ENCODE peak calls at places on chromosomes 11 and 22, in eight cellular contexts. One of them, this sample, is unnamed.

GRCh38 chr11:71179877-71180276 is 72.5 kb downstream of the SHANK2 start:
- DNase-seq in NCI-H1417 treated with DMSO at 0.1 percent for 48 hours: no peak
- DNase-seq in anterior cingulate cortex: no peak
- DNase-seq in NCI-H510A: no peak
- DNase-seq in head of caudate nucleus: no peak
- DNase-seq in astrocyte of the cerebellum: no peak
- DNase-seq in GM13977: no peak
- DNase-seq in posterior cingulate gyrus: no peak
- DNase-seq in this sample: no peak

GRCh38 chr11:101470881-101471535 is 112.8 kb downstream of the TRPC6 start:
- DNase-seq in NCI-H1417 treated with DMSO at 0.1 percent for 48 hours: no peak
- DNase-seq in anterior cingulate cortex: no peak
- DNase-seq in NCI-H510A: no peak
- DNase-seq in head of caudate nucleus: no peak
- DNase-seq in astrocyte of the cerebellum: no peak
- DNase-seq in GM13977: no peak
- DNase-seq in posterior cingulate gyrus: no peak
- DNase-seq in this sample: no peak

GRCh38 chr22:43293661-43294392 is 49.3 kb downstream of the SCUBE1 start:
- DNase-seq in NCI-H1417 treated with DMSO at 0.1 percent for 48 hours: no peak
- DNase-seq in anterior cingulate cortex: no peak
- DNase-seq in NCI-H510A: peak; percentile 85
- DNase-seq in head of caudate nucleus: no peak
- DNase-seq in astrocyte of the cerebellum: no peak
- DNase-seq in GM13977: no peak
- DNase-seq in posterior cingulate gyrus: no peak
- DNase-seq in this sample: no peak

GRCh38 chr22:44293034-44293433 is 19.7 kb downstream of the SHISAL1 start:
- DNase-seq in NCI-H1417 treated with DMSO at 0.1 percent for 48 hours: no peak
- DNase-seq in anterior cingulate cortex: no peak
- DNase-seq in NCI-H510A: no peak
- DNase-seq in head of caudate nucleus: peak; percentile 59
- DNase-seq in astrocyte of the cerebellum: no peak
- DNase-seq in GM13977: no peak
- DNase-seq in posterior cingulate gyrus: no peak
- DNase-seq in this sample: no peak

GRCh38 chr11:84408946-84409411 is 1122.8 kb upstream of the CCDC90B start:
- DNase-seq in NCI-H1417 treated with DMSO at 0.1 percent for 48 hours: no peak
- DNase-seq in anterior cingulate cortex: no peak
- DNase-seq in NCI-H510A: no peak
- DNase-seq in head of caudate nucleus: peak; percentile 3
- DNase-seq in astrocyte of the cerebellum: no peak
- DNase-seq in GM13977: no peak
- DNase-seq in posterior cingulate gyrus: no peak
- DNase-seq in this sample: no peak

GRCh38 chr22:37218771-37219411 is 6.6 kb upstream of the SSTR3 start:
- DNase-seq in NCI-H1417 treated with DMSO at 0.1 percent for 48 hours: no peak
- DNase-seq in anterior cingulate cortex: no peak
- DNase-seq in NCI-H510A: no peak
- DNase-seq in head of caudate nucleus: no peak
- DNase-seq in astrocyte of the cerebellum: no peak
- DNase-seq in GM13977: peak; percentile 86
- DNase-seq in posterior cingulate gyrus: no peak
- DNase-seq in this sample: no peak

GRCh38 chr11:18309691-18310090 is 12.2 kb downstream of the HPS5 start:
- DNase-seq in NCI-H1417 treated with DMSO at 0.1 percent for 48 hours: no peak
- DNase-seq in anterior cingulate cortex: no peak
- DNase-seq in NCI-H510A: no peak
- DNase-seq in head of caudate nucleus: no peak
- DNase-seq in astrocyte of the cerebellum: no peak
- DNase-seq in GM13977: no peak
- DNase-seq in posterior cingulate gyrus: no peak
- DNase-seq in this sample: no peak

GRCh38 chr11:2380807-2381350 is 3.8 kb downstream of the CD81 start:
- DNase-seq in NCI-H1417 treated with DMSO at 0.1 percent for 48 hours: no peak
- DNase-seq in anterior cingulate cortex: peak; percentile 36
- DNase-seq in NCI-H510A: no peak
- DNase-seq in head of caudate nucleus: peak; percentile 67
- DNase-seq in astrocyte of the cerebellum: no peak
- DNase-seq in GM13977: no peak
- DNase-seq in posterior cingulate gyrus: peak; percentile 46
- DNase-seq in this sample: no peak

GRCh38 chr11:108929241-108929640 is 264.4 kb downstream of the DDX10 start:
- DNase-seq in NCI-H1417 treated with DMSO at 0.1 percent for 48 hours: no peak
- DNase-seq in anterior cingulate cortex: no peak
- DNase-seq in NCI-H510A: no peak
- DNase-seq in head of caudate nucleus: no peak
- DNase-seq in astrocyte of the cerebellum: peak; percentile 65
- DNase-seq in GM13977: no peak
- DNase-seq in posterior cingulate gyrus: no peak
- DNase-seq in this sample: peak; percentile 72

GRCh38 chr22:39470462-39471335 is 13.9 kb downstream of the MGAT3 start:
- DNase-seq in NCI-H1417 treated with DMSO at 0.1 percent for 48 hours: no peak
- DNase-seq in anterior cingulate cortex: no peak
- DNase-seq in NCI-H510A: no peak
- DNase-seq in head of caudate nucleus: no peak
- DNase-seq in astrocyte of the cerebellum: no peak
- DNase-seq in GM13977: no peak
- DNase-seq in posterior cingulate gyrus: no peak
- DNase-seq in this sample: no peak

GRCh38 chr22:44919691-44920090 is 90.1 kb downstream of the PHF21B start:
- DNase-seq in NCI-H1417 treated with DMSO at 0.1 percent for 48 hours: no peak
- DNase-seq in anterior cingulate cortex: no peak
- DNase-seq in NCI-H510A: no peak
- DNase-seq in head of caudate nucleus: no peak
- DNase-seq in astrocyte of the cerebellum: no peak
- DNase-seq in GM13977: no peak
- DNase-seq in posterior cingulate gyrus: no peak
- DNase-seq in this sample: no peak

GRCh38 chr22:37416806-37417205 is 10.5 kb downstream of the ELFN2 start:
- DNase-seq in NCI-H1417 treated with DMSO at 0.1 percent for 48 hours: no peak
- DNase-seq in anterior cingulate cortex: peak; percentile 79
- DNase-seq in NCI-H510A: no peak
- DNase-seq in head of caudate nucleus: peak; percentile 71
- DNase-seq in astrocyte of the cerebellum: no peak
- DNase-seq in GM13977: no peak
- DNase-seq in posterior cingulate gyrus: peak; percentile 50
- DNase-seq in this sample: no peak

GRCh38 chr22:41092023-41092817 is at the start of gene EP300:
- DNase-seq in NCI-H1417 treated with DMSO at 0.1 percent for 48 hours: no peak
- DNase-seq in anterior cingulate cortex: peak; percentile 64
- DNase-seq in NCI-H510A: peak; percentile 23
- DNase-seq in head of caudate nucleus: peak; percentile 80
- DNase-seq in astrocyte of the cerebellum: peak; percentile 28
- DNase-seq in GM13977: peak; percentile 90
- DNase-seq in posterior cingulate gyrus: peak; percentile 69
- DNase-seq in this sample: peak; percentile 58

GRCh38 chr22:46547883-46548244 is 10.4 kb upstream of the CELSR1 start:
- DNase-seq in NCI-H1417 treated with DMSO at 0.1 percent for 48 hours: no peak
- DNase-seq in anterior cingulate cortex: no peak
- DNase-seq in NCI-H510A: no peak
- DNase-seq in head of caudate nucleus: no peak
- DNase-seq in astrocyte of the cerebellum: no peak
- DNase-seq in GM13977: no peak
- DNase-seq in posterior cingulate gyrus: no peak
- DNase-seq in this sample: no peak

GRCh38 chr22:37638351-37639069 is 959 bp upstream of the SH3BP1 start:
- DNase-seq in NCI-H1417 treated with DMSO at 0.1 percent for 48 hours: no peak
- DNase-seq in anterior cingulate cortex: no peak
- DNase-seq in NCI-H510A: no peak
- DNase-seq in head of caudate nucleus: no peak
- DNase-seq in astrocyte of the cerebellum: no peak
- DNase-seq in GM13977: no peak
- DNase-seq in posterior cingulate gyrus: no peak
- DNase-seq in this sample: no peak

GRCh38 chr11:132402056-132402684 is 1031.8 kb downstream of the NTM start:
- DNase-seq in NCI-H1417 treated with DMSO at 0.1 percent for 48 hours: peak; percentile 64
- DNase-seq in anterior cingulate cortex: peak; percentile 40
- DNase-seq in NCI-H510A: peak; percentile 96
- DNase-seq in head of caudate nucleus: peak; percentile 77
- DNase-seq in astrocyte of the cerebellum: peak; percentile 20
- DNase-seq in GM13977: peak; percentile 44
- DNase-seq in posterior cingulate gyrus: peak; percentile 36
- DNase-seq in this sample: peak; percentile 16

GRCh38 chr11:95977534-95978174 is 53.7 kb upstream of the MTMR2 start:
- DNase-seq in NCI-H1417 treated with DMSO at 0.1 percent for 48 hours: no peak
- DNase-seq in anterior cingulate cortex: no peak
- DNase-seq in NCI-H510A: no peak
- DNase-seq in head of caudate nucleus: no peak
- DNase-seq in astrocyte of the cerebellum: no peak
- DNase-seq in GM13977: no peak
- DNase-seq in posterior cingulate gyrus: no peak
- DNase-seq in this sample: no peak

GRCh38 chr11:1912314-1912878 is 7.1 kb upstream of the TNNT3 start:
- DNase-seq in NCI-H1417 treated with DMSO at 0.1 percent for 48 hours: no peak
- DNase-seq in anterior cingulate cortex: no peak
- DNase-seq in NCI-H510A: no peak
- DNase-seq in head of caudate nucleus: no peak
- DNase-seq in astrocyte of the cerebellum: no peak
- DNase-seq in GM13977: no peak
- DNase-seq in posterior cingulate gyrus: no peak
- DNase-seq in this sample: no peak

GRCh38 chr11:65817312-65817814 is 16.4 kb upstream of the SNX32 start:
- DNase-seq in NCI-H1417 treated with DMSO at 0.1 percent for 48 hours: no peak
- DNase-seq in anterior cingulate cortex: no peak
- DNase-seq in NCI-H510A: no peak
- DNase-seq in head of caudate nucleus: no peak
- DNase-seq in astrocyte of the cerebellum: peak; percentile 16
- DNase-seq in GM13977: no peak
- DNase-seq in posterior cingulate gyrus: no peak
- DNase-seq in this sample: no peak

GRCh38 chr11:102452461-102453285 is at the start of gene TMEM123:
- DNase-seq in NCI-H1417 treated with DMSO at 0.1 percent for 48 hours: peak; percentile 59
- DNase-seq in anterior cingulate cortex: peak; percentile 55
- DNase-seq in NCI-H510A: peak; percentile 83
- DNase-seq in head of caudate nucleus: peak; percentile 86
- DNase-seq in astrocyte of the cerebellum: no peak
- DNase-seq in GM13977: peak; percentile 88
- DNase-seq in posterior cingulate gyrus: peak; percentile 72
- DNase-seq in this sample: no peak

GRCh38 chr22:41256254-41256897 is 15.6 kb upstream of the CHADL start:
- DNase-seq in NCI-H1417 treated with DMSO at 0.1 percent for 48 hours: no peak
- DNase-seq in anterior cingulate cortex: no peak
- DNase-seq in NCI-H510A: no peak
- DNase-seq in head of caudate nucleus: no peak
- DNase-seq in astrocyte of the cerebellum: peak; percentile 26
- DNase-seq in GM13977: no peak
- DNase-seq in posterior cingulate gyrus: no peak
- DNase-seq in this sample: peak; percentile 47

GRCh38 chr11:44258839-44259420 is 51.0 kb downstream of the ALX4 start:
- DNase-seq in NCI-H1417 treated with DMSO at 0.1 percent for 48 hours: no peak
- DNase-seq in anterior cingulate cortex: no peak
- DNase-seq in NCI-H510A: no peak
- DNase-seq in head of caudate nucleus: no peak
- DNase-seq in astrocyte of the cerebellum: no peak
- DNase-seq in GM13977: no peak
- DNase-seq in posterior cingulate gyrus: no peak
- DNase-seq in this sample: no peak

GRCh38 chr22:41338614-41339212 is 37.4 kb downstream of the ZC3H7B start:
- DNase-seq in NCI-H1417 treated with DMSO at 0.1 percent for 48 hours: no peak
- DNase-seq in anterior cingulate cortex: no peak
- DNase-seq in NCI-H510A: no peak
- DNase-seq in head of caudate nucleus: no peak
- DNase-seq in astrocyte of the cerebellum: no peak
- DNase-seq in GM13977: no peak
- DNase-seq in posterior cingulate gyrus: no peak
- DNase-seq in this sample: no peak

GRCh38 chr22:42635531-42635930 is 4.9 kb downstream of the ATP5MGL start:
- DNase-seq in NCI-H1417 treated with DMSO at 0.1 percent for 48 hours: no peak
- DNase-seq in anterior cingulate cortex: no peak
- DNase-seq in NCI-H510A: no peak
- DNase-seq in head of caudate nucleus: no peak
- DNase-seq in astrocyte of the cerebellum: no peak
- DNase-seq in GM13977: no peak
- DNase-seq in posterior cingulate gyrus: no peak
- DNase-seq in this sample: peak; percentile 81

GRCh38 chr11:64503354-64503753 is 87.7 kb upstream of the SLC22A12 start:
- DNase-seq in NCI-H1417 treated with DMSO at 0.1 percent for 48 hours: no peak
- DNase-seq in anterior cingulate cortex: no peak
- DNase-seq in NCI-H510A: no peak
- DNase-seq in head of caudate nucleus: no peak
- DNase-seq in astrocyte of the cerebellum: no peak
- DNase-seq in GM13977: no peak
- DNase-seq in posterior cingulate gyrus: no peak
- DNase-seq in this sample: no peak

GRCh38 chr11:131691558-131692041 is 321.2 kb downstream of the NTM start:
- DNase-seq in NCI-H1417 treated with DMSO at 0.1 percent for 48 hours: peak; percentile 47
- DNase-seq in anterior cingulate cortex: no peak
- DNase-seq in NCI-H510A: peak; percentile 51
- DNase-seq in head of caudate nucleus: no peak
- DNase-seq in astrocyte of the cerebellum: no peak
- DNase-seq in GM13977: peak; percentile 65
- DNase-seq in posterior cingulate gyrus: no peak
- DNase-seq in this sample: no peak

GRCh38 chr11:71418643-71419042 is 29.6 kb downstream of the DHCR7 start:
- DNase-seq in NCI-H1417 treated with DMSO at 0.1 percent for 48 hours: no peak
- DNase-seq in anterior cingulate cortex: peak; percentile 33
- DNase-seq in NCI-H510A: no peak
- DNase-seq in head of caudate nucleus: peak; percentile 70
- DNase-seq in astrocyte of the cerebellum: no peak
- DNase-seq in GM13977: peak; percentile 45
- DNase-seq in posterior cingulate gyrus: peak; percentile 33
- DNase-seq in this sample: no peak

GRCh38 chr11:95512682-95513081 is 276.9 kb downstream of the FAM76B start:
- DNase-seq in NCI-H1417 treated with DMSO at 0.1 percent for 48 hours: no peak
- DNase-seq in anterior cingulate cortex: no peak
- DNase-seq in NCI-H510A: no peak
- DNase-seq in head of caudate nucleus: no peak
- DNase-seq in astrocyte of the cerebellum: peak; percentile 65
- DNase-seq in GM13977: no peak
- DNase-seq in posterior cingulate gyrus: no peak
- DNase-seq in this sample: peak; percentile 76

GRCh38 chr11:130781906-130782305 is 134.4 kb downstream of the SNX19 start:
- DNase-seq in NCI-H1417 treated with DMSO at 0.1 percent for 48 hours: no peak
- DNase-seq in anterior cingulate cortex: no peak
- DNase-seq in NCI-H510A: no peak
- DNase-seq in head of caudate nucleus: no peak
- DNase-seq in astrocyte of the cerebellum: no peak
- DNase-seq in GM13977: no peak
- DNase-seq in posterior cingulate gyrus: no peak
- DNase-seq in this sample: no peak

GRCh38 chr11:82867495-82868082 is 32.6 kb downstream of the PRCP start:
- DNase-seq in NCI-H1417 treated with DMSO at 0.1 percent for 48 hours: peak; percentile 61
- DNase-seq in anterior cingulate cortex: peak; percentile 71
- DNase-seq in NCI-H510A: peak; percentile 46
- DNase-seq in head of caudate nucleus: peak; percentile 89
- DNase-seq in astrocyte of the cerebellum: peak; percentile 72
- DNase-seq in GM13977: peak; percentile 57
- DNase-seq in posterior cingulate gyrus: peak; percentile 58
- DNase-seq in this sample: peak; percentile 54

GRCh38 chr11:12914401-12914912 is 94.7 kb upstream of the RASSF10 start:
- DNase-seq in NCI-H1417 treated with DMSO at 0.1 percent for 48 hours: no peak
- DNase-seq in anterior cingulate cortex: peak; percentile 88
- DNase-seq in NCI-H510A: peak; percentile 2
- DNase-seq in head of caudate nucleus: peak; percentile 94
- DNase-seq in astrocyte of the cerebellum: peak; percentile 22
- DNase-seq in GM13977: peak; percentile 27
- DNase-seq in posterior cingulate gyrus: peak; percentile 81
- DNase-seq in this sample: peak; percentile 67

GRCh38 chr11:62689421-62690183 is at the start of gene LRRN4CL:
- DNase-seq in NCI-H1417 treated with DMSO at 0.1 percent for 48 hours: no peak
- DNase-seq in anterior cingulate cortex: peak; percentile 21
- DNase-seq in NCI-H510A: no peak
- DNase-seq in head of caudate nucleus: peak; percentile 69
- DNase-seq in astrocyte of the cerebellum: peak; percentile 73
- DNase-seq in GM13977: no peak
- DNase-seq in posterior cingulate gyrus: no peak
- DNase-seq in this sample: peak; percentile 95

GRCh38 chr11:59614277-59615131 is 1.1 kb downstream of the OSBP start:
- DNase-seq in NCI-H1417 treated with DMSO at 0.1 percent for 48 hours: no peak
- DNase-seq in anterior cingulate cortex: no peak
- DNase-seq in NCI-H510A: no peak
- DNase-seq in head of caudate nucleus: no peak
- DNase-seq in astrocyte of the cerebellum: no peak
- DNase-seq in GM13977: no peak
- DNase-seq in posterior cingulate gyrus: no peak
- DNase-seq in this sample: no peak

GRCh38 chr22:44438481-44439131 is 59.4 kb downstream of the RTL6 start:
- DNase-seq in NCI-H1417 treated with DMSO at 0.1 percent for 48 hours: no peak
- DNase-seq in anterior cingulate cortex: no peak
- DNase-seq in NCI-H510A: no peak
- DNase-seq in head of caudate nucleus: no peak
- DNase-seq in astrocyte of the cerebellum: no peak
- DNase-seq in GM13977: no peak
- DNase-seq in posterior cingulate gyrus: peak; percentile 0
- DNase-seq in this sample: no peak